ENCODE peak calls at places on chromosomes 7 and 10, in seven cellular contexts. P is Panc1, R is EL, V is RKO, Y is iris pigment epithelial cell, O is G401, L is progenitor cell of endocrine pancreas. S is an unnamed sample.
A peak's percentile ranks its signal among the peaks of the same experiment; 100 is the strongest.

GRCh38 chr10:102660891-102661613 is 16.8 kb downstream of the TRIM8 start:
- DNase-seq in P (no peak), R (peak; percentile 31), V (no peak), Y (peak; percentile 64), O (no peak), L (no peak), S (no peak)

GRCh38 chr7:147452816-147453215 is 1137.8 kb upstream of the C7orf33 start:
- DNase-seq in P (no peak), R (no peak), V (no peak), Y (no peak), O (no peak), L (no peak), S (no peak)

GRCh38 chr7:156764016-156764669 is 123.6 kb downstream of the RNF32 start:
- DNase-seq in P (no peak), R (peak; percentile 55), V (peak; percentile 72), Y (peak; percentile 82), O (peak; percentile 76), L (no peak), S (no peak)

GRCh38 chr7:149624006-149624405 is 126.4 kb upstream of the ZNF746 start:
- DNase-seq in P (no peak), R (peak; percentile 13), V (peak; percentile 47), Y (peak; percentile 32), O (peak; percentile 11), L (peak; percentile 27), S (no peak)

GRCh38 chr7:35856175-35856574 is 55.3 kb downstream of the SEPTIN7 start:
- DNase-seq in P (no peak), R (no peak), V (no peak), Y (no peak), O (no peak), L (no peak), S (no peak)

GRCh38 chr7:149433124-149433523 is 27.7 kb downstream of the ZNF777 start:
- DNase-seq in P (no peak), R (no peak), V (no peak), Y (no peak), O (no peak), L (no peak), S (no peak)

GRCh38 chr7:7425321-7425720 is 110.4 kb downstream of the COL28A1 start:
- DNase-seq in P (no peak), R (no peak), V (no peak), Y (no peak), O (no peak), L (no peak), S (no peak)

GRCh38 chr10:126948355-126949160 is 43.3 kb downstream of the DOCK1 start:
- DNase-seq in P (no peak), R (no peak), V (no peak), Y (no peak), O (no peak), L (no peak), S (no peak)

GRCh38 chr7:47153076-47153475 is 428.8 kb downstream of the TNS3 start:
- DNase-seq in P (no peak), R (peak; percentile 97), V (no peak), Y (peak; percentile 98), O (peak; percentile 73), L (no peak), S (no peak)

GRCh38 chr10:83179371-83179770 is 959.9 kb upstream of the GHITM start:
- DNase-seq in P (no peak), R (no peak), V (no peak), Y (no peak), O (no peak), L (no peak), S (no peak)

GRCh38 chr7:81725496-81726117 is 44.2 kb downstream of the HGF start:
- DNase-seq in P (peak; percentile 47), R (peak; percentile 94), V (peak; percentile 94), Y (peak; percentile 96), O (no peak), L (no peak), S (no peak)

GRCh38 chr10:4775808-4776207 is 50.2 kb upstream of the AKR1E2 start:
- DNase-seq in P (no peak), R (peak; percentile 80), V (no peak), Y (peak; percentile 76), O (no peak), L (no peak), S (no peak)

GRCh38 chr7:50164552-50165220 is 71.6 kb upstream of the ZPBP start:
- DNase-seq in P (no peak), R (no peak), V (no peak), Y (no peak), O (no peak), L (no peak), S (no peak)

GRCh38 chr10:89428873-89429272 is 14.5 kb downstream of the IFIT5 start:
- DNase-seq in P (no peak), R (no peak), V (no peak), Y (peak; percentile 40), O (no peak), L (no peak), S (no peak)

GRCh38 chr10:86650151-86650550 is 4.2 kb upstream of the OPN4 start:
- DNase-seq in P (no peak), R (no peak), V (no peak), Y (no peak), O (no peak), L (no peak), S (no peak)

GRCh38 chr7:155799514-155799913 is 12.7 kb downstream of the SHH start:
- DNase-seq in P (no peak), R (no peak), V (no peak), Y (no peak), O (peak; percentile 38), L (no peak), S (no peak)

GRCh38 chr10:103114876-103115275 is 78.2 kb downstream of the NT5C2 start:
- DNase-seq in P (no peak), R (no peak), V (no peak), Y (no peak), O (no peak), L (no peak), S (no peak)

GRCh38 chr7:133771778-133772421 is 355.2 kb upstream of the LRGUK start:
- DNase-seq in P (no peak), R (no peak), V (no peak), Y (no peak), O (no peak), L (no peak), S (no peak)

GRCh38 chr10:77160679-77161078 is 476.9 kb downstream of the KCNMA1 start:
- DNase-seq in P (peak; percentile 94), R (peak; percentile 89), V (peak; percentile 92), Y (peak; percentile 94), O (no peak), L (no peak), S (no peak)

GRCh38 chr10:58241346-58241745 is 26.3 kb downstream of the IPMK start:
- DNase-seq in P (no peak), R (peak; percentile 36), V (no peak), Y (peak; percentile 78), O (no peak), L (no peak), S (no peak)

GRCh38 chr10:9302142-9302746 is 1247.8 kb downstream of the GATA3 start:
- DNase-seq in P (peak; percentile 39), R (peak; percentile 48), V (peak; percentile 75), Y (peak; percentile 56), O (peak; percentile 77), L (no peak), S (no peak)

GRCh38 chr7:120742370-120742769 is 115.6 kb downstream of the TSPAN12 start:
- DNase-seq in P (no peak), R (no peak), V (no peak), Y (no peak), O (peak; percentile 94), L (no peak), S (no peak)

GRCh38 chr7:86469680-86470295 is 173.9 kb upstream of the GRM3 start:
- DNase-seq in P (peak; percentile 76), R (peak; percentile 60), V (peak; percentile 86), Y (peak; percentile 63), O (peak; percentile 57), L (peak; percentile 43), S (no peak)

GRCh38 chr10:89518876-89519842 is 16.2 kb downstream of the SLC16A12 start:
- DNase-seq in P (no peak), R (peak; percentile 94), V (no peak), Y (peak; percentile 96), O (no peak), L (no peak), S (no peak)

GRCh38 chr10:126042906-126043305 is 146.5 kb downstream of the FANK1 start:
- DNase-seq in P (no peak), R (no peak), V (no peak), Y (no peak), O (no peak), L (no peak), S (no peak)

GRCh38 chr7:43303740-43304241 is 191.3 kb downstream of the HECW1 start:
- DNase-seq in P (no peak), R (peak; percentile 15), V (peak; percentile 40), Y (no peak), O (no peak), L (no peak), S (no peak)

GRCh38 chr10:25076501-25077197 is 60.2 kb downstream of the THNSL1 start:
- DNase-seq in P (no peak), R (no peak), V (no peak), Y (no peak), O (no peak), L (no peak), S (no peak)

GRCh38 chr10:80413152-80413996 is 5.0 kb downstream of the PRXL2A start:
- DNase-seq in P (no peak), R (peak; percentile 39), V (no peak), Y (peak; percentile 62), O (no peak), L (no peak), S (no peak)

GRCh38 chr10:92591550-92592140 is 1.3 kb upstream of the KIF11 start:
- DNase-seq in P (peak; percentile 82), R (peak; percentile 91), V (peak; percentile 96), Y (peak; percentile 95), O (peak; percentile 87), L (peak; percentile 76), S (peak; percentile 71)

GRCh38 chr10:14669576-14669975 is 105.1 kb downstream of the FAM107B start:
- DNase-seq in P (no peak), R (no peak), V (no peak), Y (no peak), O (no peak), L (no peak), S (no peak)

GRCh38 chr7:92797693-92798092 is 38.7 kb downstream of the CDK6 start:
- DNase-seq in P (no peak), R (peak; percentile 42), V (peak; percentile 63), Y (peak; percentile 62), O (peak; percentile 23), L (no peak), S (no peak)

S was measured in GOT3.